ENCODE peak calls at places on chromosomes 2 and 18, in six cellular contexts. O, X, N, Q, W and Y are unnamed samples.
A peak's percentile ranks its signal among the peaks of the same experiment; 100 is the strongest.

GRCh38 chr2:101003278-101003775 is 1.2 kb downstream of the RPL31 start:
- DNase-seq in X (no peak), W (peak; percentile 49), O (no peak), Q (no peak), N (no peak), Y (no peak)

GRCh38 chr2:12721571-12722444 is 5.1 kb downstream of the TRIB2 start:
- DNase-seq in W (no peak), Q (no peak), N (no peak), X (no peak), O (no peak), Y (no peak)

GRCh38 chr18:10008006-10008647 is 94.3 kb downstream of the VAPA start:
- DNase-seq in N (no peak), O (no peak), X (no peak), W (no peak), Q (no peak), Y (no peak)

GRCh38 chr2:217055624-217056023 is 195.8 kb upstream of the TNP1 start:
- DNase-seq in X (no peak), W (no peak), O (no peak), Q (no peak), N (no peak), Y (no peak)

GRCh38 chr2:165911231-165911630 is 42.3 kb downstream of the TTC21B start:
- DNase-seq in Q (no peak), N (no peak), O (no peak), X (no peak), W (no peak), Y (no peak)

GRCh38 chr18:22211660-22212059 is 42.3 kb downstream of the GATA6 start:
- DNase-seq in W (no peak), O (no peak), N (no peak), Q (no peak), X (no peak), Y (no peak)

GRCh38 chr18:48948112-48949050 is 2.4 kb downstream of the SMAD7 start:
- DNase-seq in X (peak; percentile 59), N (peak; percentile 64), Q (no peak), O (peak; percentile 67), W (peak; percentile 87), Y (no peak)

GRCh38 chr2:68448671-68449394 is 18.3 kb downstream of the FBXO48 start:
- DNase-seq in Q (no peak), O (no peak), N (no peak), W (no peak), X (no peak), Y (no peak)

GRCh38 chr2:43220982-43221659 is 5.3 kb downstream of the ZFP36L2 start:
- DNase-seq in N (peak; percentile 41), O (peak; percentile 72), Q (no peak), W (peak; percentile 92), X (peak; percentile 56), Y (no peak)

GRCh38 chr2:72925328-72925943 is 8.1 kb downstream of the EMX1 start:
- DNase-seq in W (no peak), X (no peak), Q (no peak), O (no peak), N (no peak), Y (no peak)

GRCh38 chr2:219457784-219458369 is 23.2 kb downstream of the SPEG start:
- DNase-seq in W (no peak), X (no peak), Q (peak; percentile 39), O (no peak), N (no peak), Y (no peak)

GRCh38 chr2:109374548-109375130 is 239.1 kb downstream of the SEPTIN10 start:
- DNase-seq in W (no peak), O (no peak), N (no peak), X (no peak), Q (no peak), Y (no peak)

GRCh38 chr2:128289439-128289838 is 29.2 kb downstream of the HS6ST1 start:
- DNase-seq in N (no peak), Q (no peak), X (no peak), W (no peak), O (no peak), Y (no peak)

GRCh38 chr2:20673686-20674308 is 6.9 kb downstream of the GDF7 start:
- DNase-seq in N (no peak), W (no peak), X (no peak), O (no peak), Q (no peak), Y (no peak)

GRCh38 chr18:29164993-29165599 is 988.2 kb upstream of the CDH2 start:
- DNase-seq in X (no peak), O (no peak), W (peak; percentile 82), Q (no peak), N (no peak), Y (no peak)

GRCh38 chr18:75264195-75264594 is 53.6 kb downstream of the TSHZ1 start:
- DNase-seq in Q (no peak), N (no peak), W (no peak), O (no peak), X (no peak), Y (no peak)

GRCh38 chr2:44075536-44075935 is 79.7 kb upstream of the LRPPRC start:
- DNase-seq in X (no peak), O (no peak), W (peak; percentile 22), N (peak; percentile 27), Q (no peak), Y (no peak)

GRCh38 chr18:46456691-46457090 is 200.3 kb downstream of the LOXHD1 start:
- DNase-seq in N (no peak), O (no peak), X (no peak), Q (no peak), W (no peak), Y (no peak)

GRCh38 chr2:36455788-36456187 is 100.2 kb downstream of the CRIM1 start:
- DNase-seq in O (no peak), W (peak; percentile 76), Q (no peak), N (no peak), X (no peak), Y (no peak)

GRCh38 chr2:30072250-30072842 is 74.5 kb upstream of the YPEL5 start:
- DNase-seq in O (peak; percentile 55), N (peak; percentile 23), X (peak; percentile 42), W (peak; percentile 70), Q (peak; percentile 10), Y (peak; percentile 11)

GRCh38 chr2:55952415-55952814 is 28.8 kb upstream of the EFEMP1 start:
- DNase-seq in O (no peak), Q (no peak), W (no peak), N (no peak), X (no peak), Y (no peak)

GRCh38 chr18:44229693-44230108 is 451.0 kb upstream of the SETBP1 start:
- DNase-seq in Q (no peak), X (no peak), O (no peak), N (peak; percentile 45), W (peak; percentile 3), Y (no peak)

GRCh38 chr18:49023938-49024341 is 73.2 kb upstream of the SMAD7 start:
- DNase-seq in W (no peak), X (no peak), O (no peak), Q (no peak), N (no peak), Y (no peak)

GRCh38 chr2:8590940-8591339 is 90.9 kb upstream of the ID2 start:
- DNase-seq in Q (no peak), O (no peak), X (no peak), N (no peak), W (no peak), Y (no peak)

GRCh38 chr2:148048475-148049221 is 27.8 kb downstream of the MBD5 start:
- DNase-seq in W (no peak), O (no peak), X (no peak), Q (no peak), N (no peak), Y (no peak)

GRCh38 chr2:375270-375946 is 87.5 kb upstream of the ALKAL2 start:
- DNase-seq in W (no peak), O (no peak), Q (no peak), N (no peak), X (no peak), Y (no peak)

GRCh38 chr18:23066060-23066459 is 69.2 kb upstream of the CABLES1 start:
- DNase-seq in N (no peak), W (peak; percentile 29), O (no peak), X (no peak), Q (no peak), Y (no peak)

GRCh38 chr2:99691931-99692330 is 202.1 kb upstream of the REV1 start:
- DNase-seq in Q (no peak), N (no peak), X (no peak), W (no peak), O (no peak), Y (no peak)

GRCh38 chr18:302097-302496 is 34.2 kb upstream of the THOC1 start:
- DNase-seq in O (no peak), X (no peak), Q (no peak), W (no peak), N (no peak), Y (no peak)

GRCh38 chr2:88591684-88592083 is 35.6 kb downstream of the EIF2AK3 start:
- DNase-seq in N (no peak), W (no peak), X (no peak), Q (no peak), O (no peak), Y (no peak)

GRCh38 chr2:163662141-163662780 is 73.5 kb downstream of the FIGN start:
- DNase-seq in O (no peak), N (no peak), W (no peak), Q (no peak), X (no peak), Y (no peak)

GRCh38 chr2:239400000-239400831 is 604 bp downstream of the HDAC4 start:
- DNase-seq in N (no peak), Q (no peak), O (no peak), X (no peak), W (peak; percentile 56), Y (no peak)

GRCh38 chr18:7872569-7872968 is 305.5 kb downstream of the PTPRM start:
- DNase-seq in N (no peak), X (no peak), W (peak; percentile 60), Q (peak; percentile 49), O (no peak), Y (no peak)

GRCh38 chr2:136141510-136142154 is 23.7 kb upstream of the CXCR4 start:
- DNase-seq in W (no peak), N (no peak), O (no peak), Q (no peak), X (no peak), Y (no peak)

GRCh38 chr2:16506366-16506765 is 159.3 kb downstream of the CYRIA start:
- DNase-seq in X (no peak), W (no peak), O (no peak), Q (no peak), N (no peak), Y (no peak)

GRCh38 chr2:41169744-41170143 is 717.9 kb upstream of the SLC8A1 start:
- DNase-seq in X (no peak), W (no peak), Q (no peak), O (no peak), N (no peak), Y (no peak)

GRCh38 chr2:74587664-74588277 is 33.3 kb downstream of the DOK1 start:
- DNase-seq in W (peak; percentile 79), O (peak; percentile 51), Q (no peak), N (peak; percentile 34), X (peak; percentile 38), Y (no peak)

GRCh38 chr2:205768815-205769493 is 86.7 kb downstream of the NRP2 start:
- DNase-seq in X (no peak), N (no peak), W (peak; percentile 61), Q (no peak), O (no peak), Y (no peak)

GRCh38 chr18:7733642-7734041 is 166.5 kb downstream of the PTPRM start:
- DNase-seq in O (no peak), Q (no peak), W (no peak), N (no peak), X (no peak), Y (no peak)